ENCODE peak calls at places on chromosomes 16 and 17, in four cellular contexts. V is HL-60, J is GM12878, M is K562. C is an unnamed sample.

GRCh38 chr16:19517424-19518089 is 4.3 kb downstream of the GDE1 start:
- DNase-seq in M (peak), J (no peak), V (no peak), C (no peak)

GRCh38 chr16:79418588-79418987 is 181.9 kb downstream of the MAF start:
- DNase-seq in V (no peak), M (no peak), J (no peak), C (no peak)

GRCh38 chr16:23597003-23597756 is 1.1 kb upstream of the NDUFAB1 start:
- DNase-seq in J (no peak), V (peak), M (peak), C (no peak)

GRCh38 chr17:58262149-58262548 is 18.6 kb downstream of the MPO start:
- DNase-seq in J (no peak), M (no peak), V (no peak), C (no peak)

GRCh38 chr17:5584383-5584951 is at the start of gene NLRP1:
- DNase-seq in M (peak), V (peak), J (peak), C (peak)

GRCh38 chr17:7849185-7850117 is 5.4 kb upstream of the TMEM88 start:
- DNase-seq in V (no peak), M (no peak), J (no peak), C (no peak)

GRCh38 chr17:28521296-28522085 is 15.3 kb downstream of the FOXN1 start:
- DNase-seq in V (no peak), J (no peak), M (no peak), C (no peak)

GRCh38 chr16:57871457-57871856 is 69.2 kb upstream of the KIFC3 start:
- DNase-seq in J (no peak), V (no peak), M (no peak), C (no peak)

GRCh38 chr16:60107467-60107866 is 1373.4 kb upstream of the GOT2 start:
- DNase-seq in V (peak), J (no peak), M (no peak), C (no peak)

GRCh38 chr16:31192856-31193642 is 9.5 kb downstream of the PYCARD start:
- DNase-seq in V (no peak), J (no peak), M (peak), C (no peak)

GRCh38 chr17:51000835-51001638 is 119.6 kb downstream of the SPAG9 start:
- DNase-seq in J (peak), M (no peak), V (peak), C (peak)

GRCh38 chr16:82584553-82585152 is 42.1 kb upstream of the CDH13 start:
- DNase-seq in M (no peak), V (no peak), J (no peak), C (no peak)

GRCh38 chr16:82034981-82035612 is at the start of gene HSD17B2:
- DNase-seq in M (no peak), J (no peak), V (no peak), C (no peak)

GRCh38 chr16:25176136-25176535 is 40.6 kb upstream of the AQP8 start:
- DNase-seq in V (no peak), M (no peak), J (no peak), C (no peak)

GRCh38 chr16:81500833-81501521 is 56.4 kb downstream of the CMIP start:
- DNase-seq in M (no peak), J (no peak), V (no peak), C (no peak)

GRCh38 chr17:75587718-75588545 is at the start of gene MYO15B:
- DNase-seq in V (peak), M (peak), J (no peak), C (peak)

GRCh38 chr16:63578791-63579190 is 1542.6 kb upstream of the CDH8 start:
- DNase-seq in V (no peak), M (no peak), J (no peak), C (no peak)

GRCh38 chr17:59840908-59841666 is 51.7 kb downstream of the TUBD1 start:
- DNase-seq in V (no peak), J (no peak), M (no peak), C (no peak)

GRCh38 chr16:63061319-63061718 is 1025.1 kb upstream of the CDH8 start:
- DNase-seq in M (no peak), J (no peak), V (no peak), C (no peak)

GRCh38 chr17:72117748-72118587 is 2.9 kb upstream of the SOX9 start:
- DNase-seq in M (no peak), V (no peak), J (no peak), C (no peak)

GRCh38 chr16:72429566-72430160 is 257.7 kb upstream of the PMFBP1 start:
- DNase-seq in V (no peak), J (no peak), M (no peak), C (no peak)

GRCh38 chr17:49576121-49576905 is 642 bp downstream of the NXPH3 start:
- DNase-seq in V (no peak), J (no peak), M (peak), C (no peak)

GRCh38 chr17:15405016-15405415 is 62.4 kb downstream of the CDRT4 start:
- DNase-seq in V (no peak), M (no peak), J (no peak), C (no peak)

GRCh38 chr17:66520986-66521385 is 218.6 kb downstream of the PRKCA start:
- DNase-seq in V (no peak), M (no peak), J (no peak), C (no peak)

GRCh38 chr17:20009302-20010098 is at the start of gene SPECC1:
- DNase-seq in M (peak), V (peak), J (no peak), C (peak)

GRCh38 chr17:49363251-49363650 is 1.2 kb upstream of the ZNF652 start:
- DNase-seq in V (no peak), J (no peak), M (no peak), C (no peak)

GRCh38 chr16:460787-461186 is 35.3 kb downstream of the RAB11FIP3 start:
- DNase-seq in M (no peak), V (no peak), J (no peak), C (no peak)

GRCh38 chr16:22813223-22813945 is 578 bp upstream of the HS3ST2 start:
- DNase-seq in V (peak), M (peak), J (no peak), C (peak)

GRCh38 chr16:74740795-74741304 is 33.8 kb downstream of the FA2H start:
- DNase-seq in J (no peak), M (no peak), V (no peak), C (no peak)

GRCh38 chr16:49663081-49664057 is 192.5 kb downstream of the ZNF423 start:
- DNase-seq in M (no peak), J (no peak), V (no peak), C (no peak)

GRCh38 chr16:1923299-1924034 is 5.3 kb upstream of the HS3ST6 start:
- DNase-seq in J (no peak), M (peak), V (no peak), C (no peak)
- TF ChIP-seq SPI1 in J (no peak), M (no peak), V (no peak), C (no peak)

DNA sequence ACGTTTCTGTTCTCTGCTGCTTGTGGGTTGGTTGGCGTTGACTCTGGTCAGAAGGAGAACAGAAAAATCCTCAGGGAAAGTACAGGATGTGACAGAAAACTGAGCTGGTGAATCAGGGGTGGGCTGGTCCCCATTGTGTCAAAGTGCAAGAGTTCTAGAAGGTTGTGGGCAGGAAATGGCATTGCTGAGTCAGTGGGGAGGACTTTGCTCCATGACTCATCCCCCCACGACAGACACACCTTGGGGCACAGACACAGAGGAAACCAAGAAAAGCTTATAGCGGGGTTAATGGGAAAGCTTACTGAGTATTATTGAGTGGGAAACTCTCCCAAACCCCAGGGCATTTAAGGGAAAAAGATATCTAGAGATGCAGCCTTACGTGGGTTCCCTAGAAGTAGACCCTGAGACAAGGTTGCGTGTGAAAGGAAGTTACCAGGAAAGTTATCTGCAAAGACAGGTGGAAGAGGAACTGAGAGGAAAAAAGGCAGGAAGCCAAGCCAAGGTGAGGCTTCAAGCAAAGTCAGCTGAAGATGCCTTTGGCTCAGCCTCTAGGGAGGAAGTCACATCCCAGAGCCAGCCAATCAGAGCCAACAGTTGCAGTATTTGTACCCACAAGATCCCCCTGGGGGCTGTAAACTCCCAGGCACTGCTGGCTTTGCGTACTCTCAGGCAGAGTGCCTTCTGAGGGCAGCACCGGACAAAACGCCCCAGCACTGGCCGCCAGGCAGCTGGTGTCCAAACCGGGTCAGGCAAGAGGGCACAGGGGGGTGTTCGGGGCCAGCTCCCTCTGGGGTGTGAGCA is 86.4 kb downstream of the FOXL1 start:
- DNase-seq in J (peak), M (peak), V (no peak), C (no peak)
- TF ChIP-seq POLR2AphosphoS5 in J (no peak), M (no peak), V (no peak), C (no peak)

GRCh38 chr16:21167360-21167759 is 8.9 kb downstream of the LDAF1 start:
- DNase-seq in J (no peak), V (no peak), M (no peak), C (no peak)

GRCh38 chr16:21169249-21169981 is 10.9 kb downstream of the LDAF1 start:
- DNase-seq in M (no peak), J (no peak), V (no peak), C (no peak)

GRCh38 chr16:21175397-21175796 is 16.9 kb downstream of the LDAF1 start:
- DNase-seq in V (no peak), M (no peak), J (no peak), C (no peak)

GRCh38 chr16:21167929-21168602 is 9.6 kb downstream of the LDAF1 start:
- DNase-seq in V (no peak), M (no peak), J (no peak), C (no peak)

GRCh38 chr16:21172650-21173049 is 14.2 kb downstream of the LDAF1 start:
- DNase-seq in V (no peak), J (no peak), M (no peak), C (no peak)
- TF ChIP-seq SPI1 in V (no peak), J (no peak), M (no peak), C (no peak)

GRCh38 chr16:15827299-15827698 is 29.5 kb downstream of the MYH11 start:
- DNase-seq in J (no peak), M (no peak), V (no peak), C (no peak)

GRCh38 chr16:15832241-15832640 is 24.6 kb downstream of the MYH11 start:
- DNase-seq in M (no peak), V (no peak), J (no peak), C (no peak)

GRCh38 chr16:15830832-15831451 is 25.9 kb downstream of the MYH11 start:
- DNase-seq in M (no peak), J (no peak), V (peak), C (no peak)

GRCh38 chr16:15827709-15828343 is 29.0 kb downstream of the MYH11 start:
- DNase-seq in M (no peak), J (no peak), V (no peak), C (no peak)

GRCh38 chr16:15829460-15829859 is 27.4 kb downstream of the MYH11 start:
- DNase-seq in J (no peak), V (peak), M (no peak), C (no peak)
- TF ChIP-seq POLR2AphosphoS5 in J (no peak), V (peak), M (no peak), C (no peak)

GRCh38 chr16:27761816-27762215 is 211.9 kb downstream of the KATNIP start:
- DNase-seq in M (no peak), J (no peak), V (peak), C (no peak)
- TF ChIP-seq SPI1 in M (no peak), J (no peak), V (no peak), C (no peak)

DNA sequence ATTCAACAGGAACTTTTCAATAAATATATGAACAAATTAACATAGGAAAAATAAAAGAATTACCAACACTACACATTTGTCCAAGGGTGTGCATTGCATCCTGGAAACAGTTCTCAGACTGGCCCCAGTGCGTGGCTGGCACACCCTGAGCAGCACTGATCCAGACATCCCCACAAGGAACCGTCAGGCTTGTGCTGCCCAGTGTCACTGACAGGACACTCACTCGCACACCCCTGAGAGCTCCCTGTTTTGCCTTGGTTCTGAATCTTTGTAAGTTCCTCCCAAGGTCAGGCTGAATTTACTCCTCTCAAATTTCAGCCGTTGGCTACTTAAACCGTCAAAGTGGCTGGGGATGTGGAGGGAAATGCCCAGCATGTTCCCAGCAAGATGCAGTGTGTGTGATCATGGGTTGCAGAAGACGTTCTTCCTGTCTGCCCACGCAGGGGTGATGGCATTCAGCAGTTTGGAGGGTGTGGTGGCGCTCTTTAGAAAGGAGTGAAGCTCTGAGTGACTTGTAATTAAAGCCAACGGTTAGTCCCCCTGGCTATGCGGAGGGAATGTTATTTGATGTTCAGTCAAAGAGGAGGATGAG is 1.7 kb downstream of the MT2A start:
- DNase-seq in J (peak), V (peak), M (no peak), C (no peak)
- TF ChIP-seq POLR2AphosphoS5 in J (peak), V (peak), M (no peak), C (no peak)

C was measured in GM12891.